ENCODE peak calls at places on chromosomes 13 and 19, in seven cellular contexts. One of them, this sample, is unnamed.

GRCh38 chr13:55652657-55653056 is 1488.1 kb upstream of the PRR20A start:
- DNase-seq in tibial artery: no peak
- DNase-seq in Peyer's patch: no peak
- DNase-seq in pancreas: no peak
- DNase-seq in lower lobe of right lung: no peak
- DNase-seq in ovary: no peak
- DNase-seq in neural progenitor cell: peak; percentile 36
- DNase-seq in this sample: no peak

GRCh38 chr19:38294090-38294489 is 10.0 kb upstream of the C19orf33 start:
- DNase-seq in pancreas: no peak
- DNase-seq in Peyer's patch: no peak
- DNase-seq in neural progenitor cell: no peak
- DNase-seq in lower lobe of right lung: no peak
- DNase-seq in tibial artery: no peak
- DNase-seq in ovary: no peak
- DNase-seq in this sample: no peak

GRCh38 chr13:86870388-86870966 is 800.7 kb upstream of the SLITRK5 start:
- DNase-seq in lower lobe of right lung: no peak
- DNase-seq in ovary: no peak
- DNase-seq in pancreas: no peak
- DNase-seq in neural progenitor cell: peak; percentile 11
- DNase-seq in Peyer's patch: no peak
- DNase-seq in tibial artery: no peak
- DNase-seq in this sample: no peak

GRCh38 chr13:42532561-42533335 is 41.2 kb upstream of the TNFSF11 start:
- DNase-seq in lower lobe of right lung: no peak
- DNase-seq in tibial artery: no peak
- DNase-seq in ovary: no peak
- DNase-seq in Peyer's patch: no peak
- DNase-seq in pancreas: no peak
- DNase-seq in neural progenitor cell: no peak
- DNase-seq in this sample: no peak

GRCh38 chr19:39409207-39409885 is 2.7 kb downstream of the ZFP36 start:
- DNase-seq in lower lobe of right lung: peak; percentile 96
- DNase-seq in pancreas: peak; percentile 94
- DNase-seq in tibial artery: peak; percentile 97
- DNase-seq in ovary: peak; percentile 93
- DNase-seq in neural progenitor cell: no peak
- DNase-seq in Peyer's patch: peak; percentile 97
- DNase-seq in this sample: peak; percentile 95

GRCh38 chr13:29484796-29485195 is 110.7 kb downstream of the SLC7A1 start:
- DNase-seq in lower lobe of right lung: no peak
- DNase-seq in pancreas: no peak
- DNase-seq in tibial artery: no peak
- DNase-seq in neural progenitor cell: no peak
- DNase-seq in ovary: no peak
- DNase-seq in Peyer's patch: no peak
- DNase-seq in this sample: no peak

GRCh38 chr19:38736036-38736412 is 8.2 kb downstream of the CAPN12 start:
- DNase-seq in ovary: peak; percentile 57
- DNase-seq in Peyer's patch: peak; percentile 83
- DNase-seq in pancreas: peak; percentile 73
- DNase-seq in tibial artery: peak; percentile 74
- DNase-seq in lower lobe of right lung: peak; percentile 80
- DNase-seq in neural progenitor cell: peak; percentile 82
- DNase-seq in this sample: peak; percentile 61

GRCh38 chr13:51646041-51646670 is 61.9 kb downstream of the WDFY2 start:
- DNase-seq in Peyer's patch: no peak
- DNase-seq in pancreas: no peak
- DNase-seq in tibial artery: no peak
- DNase-seq in neural progenitor cell: peak; percentile 16
- DNase-seq in lower lobe of right lung: no peak
- DNase-seq in ovary: no peak
- DNase-seq in this sample: peak; percentile 44

GRCh38 chr13:27194895-27195764 is 23.5 kb upstream of the USP12 start:
- DNase-seq in neural progenitor cell: peak; percentile 20
- DNase-seq in lower lobe of right lung: no peak
- DNase-seq in tibial artery: no peak
- DNase-seq in Peyer's patch: no peak
- DNase-seq in ovary: no peak
- DNase-seq in pancreas: no peak
- DNase-seq in this sample: no peak

GRCh38 chr13:97301382-97302095 is 79.4 kb downstream of the MBNL2 start:
- DNase-seq in ovary: no peak
- DNase-seq in pancreas: no peak
- DNase-seq in lower lobe of right lung: no peak
- DNase-seq in Peyer's patch: no peak
- DNase-seq in neural progenitor cell: no peak
- DNase-seq in tibial artery: no peak
- DNase-seq in this sample: no peak

GRCh38 chr13:26482451-26483197 is 74.9 kb upstream of the WASF3 start:
- DNase-seq in pancreas: peak; percentile 74
- DNase-seq in tibial artery: no peak
- DNase-seq in neural progenitor cell: peak; percentile 72
- DNase-seq in Peyer's patch: peak; percentile 89
- DNase-seq in ovary: peak; percentile 39
- DNase-seq in lower lobe of right lung: no peak
- DNase-seq in this sample: peak; percentile 73

GRCh38 chr19:48874309-48875135 is 2.3 kb downstream of the PPP1R15A start:
- DNase-seq in tibial artery: peak; percentile 77
- DNase-seq in ovary: peak; percentile 57
- DNase-seq in neural progenitor cell: peak; percentile 1
- DNase-seq in lower lobe of right lung: no peak
- DNase-seq in Peyer's patch: peak; percentile 63
- DNase-seq in pancreas: no peak
- DNase-seq in this sample: peak; percentile 33

GRCh38 chr19:57903298-57904174 is 12.9 kb downstream of the ZNF417 start:
- DNase-seq in pancreas: no peak
- DNase-seq in tibial artery: no peak
- DNase-seq in lower lobe of right lung: no peak
- DNase-seq in neural progenitor cell: peak; percentile 33
- DNase-seq in ovary: no peak
- DNase-seq in Peyer's patch: peak; percentile 61
- DNase-seq in this sample: peak; percentile 19

GRCh38 chr13:90686438-90686837 is 661.0 kb upstream of the MIR17HG start:
- DNase-seq in neural progenitor cell: no peak
- DNase-seq in pancreas: no peak
- DNase-seq in ovary: no peak
- DNase-seq in lower lobe of right lung: no peak
- DNase-seq in Peyer's patch: no peak
- DNase-seq in tibial artery: no peak
- DNase-seq in this sample: no peak

GRCh38 chr13:111919286-111919685 is 147.7 kb upstream of the SOX1 start:
- DNase-seq in neural progenitor cell: no peak
- DNase-seq in pancreas: no peak
- DNase-seq in Peyer's patch: peak; percentile 31
- DNase-seq in ovary: no peak
- DNase-seq in tibial artery: no peak
- DNase-seq in lower lobe of right lung: no peak
- DNase-seq in this sample: no peak

GRCh38 chr13:46668906-46669525 is 116.0 kb downstream of the LRCH1 start:
- DNase-seq in ovary: no peak
- DNase-seq in lower lobe of right lung: no peak
- DNase-seq in tibial artery: no peak
- DNase-seq in Peyer's patch: no peak
- DNase-seq in neural progenitor cell: no peak
- DNase-seq in pancreas: no peak
- DNase-seq in this sample: no peak

GRCh38 chr19:13011653-13012389 is 16.5 kb downstream of the NFIX start:
- DNase-seq in ovary: no peak
- DNase-seq in pancreas: no peak
- DNase-seq in lower lobe of right lung: no peak
- DNase-seq in tibial artery: no peak
- DNase-seq in Peyer's patch: no peak
- DNase-seq in neural progenitor cell: no peak
- DNase-seq in this sample: no peak
- H3K4me3 ChIP-seq in ovary: peak overlapping the region; percentile 46
- H3K4me3 ChIP-seq in pancreas: no peak overlapping the region
- H3K4me3 ChIP-seq in lower lobe of right lung: no peak overlapping the region
- H3K4me3 ChIP-seq in tibial artery: peak overlapping the region; percentile 54
- H3K4me3 ChIP-seq in Peyer's patch: no peak overlapping the region
- H3K4me3 ChIP-seq in neural progenitor cell: no peak overlapping the region
- H3K4me3 ChIP-seq in this sample: no peak overlapping the region

DNA sequence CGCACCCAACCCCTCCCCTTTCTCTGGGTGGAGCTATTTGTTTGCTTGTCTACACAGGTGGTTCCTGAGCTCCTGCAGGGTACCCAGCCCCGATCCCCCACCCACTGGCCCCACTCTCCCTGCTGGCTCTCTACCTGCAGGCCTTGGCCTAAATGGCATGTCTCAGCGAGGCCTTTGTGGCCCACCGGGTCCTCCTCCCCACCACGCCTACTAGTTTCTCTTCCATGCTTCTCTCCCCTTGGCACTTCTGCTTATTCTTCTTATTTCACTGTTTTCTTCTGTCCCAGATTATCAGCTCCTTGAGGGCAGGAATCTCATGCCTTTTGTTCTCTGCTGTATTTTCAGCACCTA is 57.4 kb upstream of the ZNF536 start:
- DNase-seq in neural progenitor cell: no peak
- DNase-seq in ovary: no peak
- DNase-seq in pancreas: no peak
- DNase-seq in tibial artery: no peak
- DNase-seq in Peyer's patch: no peak
- DNase-seq in lower lobe of right lung: no peak
- DNase-seq in this sample: no peak
- H3K27ac ChIP-seq in neural progenitor cell: no peak overlapping the region
- H3K27ac ChIP-seq in ovary: no peak overlapping the region
- H3K27ac ChIP-seq in pancreas: no peak overlapping the region
- H3K27ac ChIP-seq in tibial artery: no peak overlapping the region
- H3K27ac ChIP-seq in Peyer's patch: no peak overlapping the region
- H3K27ac ChIP-seq in lower lobe of right lung: no peak overlapping the region
- H3K27ac ChIP-seq in this sample: no peak overlapping the region

GRCh38 chr19:52943134-52943883 is 19.4 kb downstream of the ZNF816 start:
- DNase-seq in neural progenitor cell: no peak
- DNase-seq in Peyer's patch: no peak
- DNase-seq in pancreas: no peak
- DNase-seq in tibial artery: peak; percentile 51
- DNase-seq in ovary: no peak
- DNase-seq in lower lobe of right lung: no peak
- DNase-seq in this sample: no peak
- H3K4me3 ChIP-seq in neural progenitor cell: peak overlapping the region; percentile 98
- H3K4me3 ChIP-seq in Peyer's patch: peak overlapping the region; percentile 58
- H3K4me3 ChIP-seq in pancreas: peak overlapping the region; percentile 84
- H3K4me3 ChIP-seq in tibial artery: peak overlapping the region; percentile 90
- H3K4me3 ChIP-seq in ovary: peak overlapping the region; percentile 87
- H3K4me3 ChIP-seq in lower lobe of right lung: peak overlapping the region; percentile 65
- H3K4me3 ChIP-seq in this sample: no peak overlapping the region

DNA sequence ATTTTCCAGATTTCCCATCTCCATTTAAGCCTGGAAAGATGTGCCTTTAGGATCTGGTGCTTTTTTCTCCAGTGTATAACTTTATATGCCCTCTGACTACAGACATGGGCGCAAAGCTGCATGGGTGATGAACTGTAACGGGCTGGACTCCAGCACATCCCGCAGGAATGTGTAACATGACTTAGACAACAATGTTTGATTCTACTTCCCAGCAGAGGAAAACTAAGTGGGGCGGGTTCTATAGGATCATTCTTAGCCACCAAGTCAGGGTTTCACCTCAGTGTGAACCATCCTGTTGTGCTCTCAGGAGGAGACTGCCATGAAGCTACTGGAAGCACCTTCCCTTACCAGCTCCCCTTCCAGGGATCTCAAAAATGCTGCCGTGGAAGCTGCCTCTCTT is 93.2 kb upstream of the SERP2 start:
- DNase-seq in ovary: no peak
- DNase-seq in pancreas: no peak
- DNase-seq in lower lobe of right lung: no peak
- DNase-seq in Peyer's patch: no peak
- DNase-seq in neural progenitor cell: no peak
- DNase-seq in tibial artery: no peak
- DNase-seq in this sample: no peak
- H3K27ac ChIP-seq in ovary: no peak overlapping the region
- H3K27ac ChIP-seq in pancreas: no peak overlapping the region
- H3K27ac ChIP-seq in lower lobe of right lung: no peak overlapping the region
- H3K27ac ChIP-seq in Peyer's patch: no peak overlapping the region
- H3K27ac ChIP-seq in neural progenitor cell: no peak overlapping the region
- H3K27ac ChIP-seq in tibial artery: no peak overlapping the region
- H3K27ac ChIP-seq in this sample: no peak overlapping the region

DNA sequence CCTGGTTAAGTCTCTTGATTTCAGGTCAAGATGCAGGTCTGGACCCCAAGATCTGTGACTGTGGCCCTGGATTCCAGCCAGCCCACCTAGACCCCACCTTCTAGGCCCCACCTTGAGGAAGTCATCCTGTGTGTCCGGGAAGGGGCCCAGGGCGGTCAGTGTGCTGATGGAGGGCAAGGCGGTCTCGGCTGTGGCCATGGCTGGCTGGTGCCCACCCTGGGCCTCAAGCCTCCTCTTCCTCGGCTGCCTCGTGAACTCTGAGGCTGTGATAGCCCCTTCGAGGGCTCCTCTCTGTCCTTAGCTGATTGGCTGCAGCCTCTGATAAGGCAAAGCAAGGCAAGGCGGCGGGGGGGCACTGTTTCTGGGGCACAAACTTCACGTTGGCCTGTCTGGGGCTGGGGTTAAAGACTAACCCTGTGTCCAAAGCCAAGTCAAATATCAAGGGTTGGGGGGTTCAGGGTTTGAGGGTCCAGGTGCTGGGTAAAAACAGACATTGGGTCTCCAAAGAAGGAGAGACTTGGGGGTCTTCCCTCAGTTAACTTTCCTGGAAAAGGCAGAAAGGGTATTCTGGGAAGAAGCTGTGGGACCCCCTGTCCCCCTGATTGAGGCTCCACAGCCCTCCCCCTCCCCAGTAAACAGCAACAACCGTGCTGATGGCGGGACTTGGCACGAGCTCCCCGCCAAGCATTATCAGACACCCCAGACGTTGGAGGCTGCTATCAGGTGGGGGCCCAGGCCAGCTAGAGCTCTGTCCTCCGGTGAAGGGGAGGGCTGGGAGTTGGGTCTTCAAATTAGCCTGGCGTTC is at the start of gene KLF1:
- DNase-seq in pancreas: no peak
- DNase-seq in lower lobe of right lung: no peak
- DNase-seq in tibial artery: no peak
- DNase-seq in Peyer's patch: no peak
- DNase-seq in neural progenitor cell: no peak
- DNase-seq in ovary: no peak
- DNase-seq in this sample: no peak
- H3K4me3 ChIP-seq in pancreas: peak within 1 kb of the TSS; percentile 51
- H3K4me3 ChIP-seq in lower lobe of right lung: peak within 1 kb of the TSS; percentile 54
- H3K4me3 ChIP-seq in tibial artery: no peak within 1 kb of the TSS
- H3K4me3 ChIP-seq in Peyer's patch: peak within 1 kb of the TSS; percentile 57
- H3K4me3 ChIP-seq in neural progenitor cell: peak within 1 kb of the TSS; percentile 61
- H3K4me3 ChIP-seq in ovary: no peak within 1 kb of the TSS
- H3K4me3 ChIP-seq in this sample: no peak within 1 kb of the TSS

DNA sequence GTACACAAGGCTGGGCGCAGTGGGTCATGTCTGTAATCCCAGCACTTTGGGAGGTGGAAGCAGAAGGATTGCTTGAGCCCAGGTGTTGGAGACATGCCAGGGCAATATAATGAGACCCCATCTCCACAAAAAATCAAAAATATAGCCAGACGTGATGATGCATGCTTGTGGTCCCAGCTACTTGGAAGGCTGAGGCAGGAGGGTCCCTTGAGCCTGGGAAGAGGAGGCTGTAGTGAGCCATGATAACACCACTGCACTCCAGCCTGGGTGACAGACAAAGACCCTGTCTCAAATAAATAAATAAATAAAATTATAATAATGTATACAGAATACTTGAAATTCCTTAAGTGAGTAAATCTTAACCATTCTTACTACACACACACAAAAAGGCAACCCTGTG is 127.7 kb downstream of the SPRY2 start:
- DNase-seq in ovary: no peak
- DNase-seq in tibial artery: no peak
- DNase-seq in lower lobe of right lung: no peak
- DNase-seq in pancreas: no peak
- DNase-seq in Peyer's patch: no peak
- DNase-seq in neural progenitor cell: no peak
- DNase-seq in this sample: no peak
- H3K27ac ChIP-seq in ovary: no peak overlapping the region
- H3K27ac ChIP-seq in tibial artery: no peak overlapping the region
- H3K27ac ChIP-seq in lower lobe of right lung: no peak overlapping the region
- H3K27ac ChIP-seq in pancreas: no peak overlapping the region
- H3K27ac ChIP-seq in Peyer's patch: no peak overlapping the region
- H3K27ac ChIP-seq in neural progenitor cell: no peak overlapping the region
- H3K27ac ChIP-seq in this sample: no peak overlapping the region

This sample was measured in CD4-positive, alpha-beta memory T cell.